ENCODE peak calls at places on chromosomes 4 and X, in seven cellular contexts. One of them, this sample, is unnamed.

GRCh38 chr4:185535818-185536729 is 767 bp upstream of the PDLIM3 start:
- DNase-seq in iris pigment epithelial cell: peak; percentile 56
- DNase-seq in Peyer's patch: peak; percentile 56
- DNase-seq in activated naive CD4-positive, alpha-beta T cell: no peak
- DNase-seq in HTR-8/SVneo: no peak
- DNase-seq in activated T-cell treated with anti-CD3 and anti-CD28 coated beads for 1 hour: no peak
- DNase-seq in GM23248: peak; percentile 45
- DNase-seq in this sample: peak; percentile 32

GRCh38 chrX:77448170-77448569 is 981 bp downstream of the FGF16 start:
- DNase-seq in HTR-8/SVneo: no peak
- DNase-seq in activated naive CD4-positive, alpha-beta T cell: no peak
- DNase-seq in iris pigment epithelial cell: no peak
- DNase-seq in Peyer's patch: no peak
- DNase-seq in GM23248: no peak
- DNase-seq in activated T-cell treated with anti-CD3 and anti-CD28 coated beads for 1 hour: no peak
- DNase-seq in this sample: no peak

GRCh38 chr4:67727124-67727850 is 26.3 kb upstream of the UBA6 start:
- DNase-seq in activated naive CD4-positive, alpha-beta T cell: no peak
- DNase-seq in HTR-8/SVneo: no peak
- DNase-seq in Peyer's patch: no peak
- DNase-seq in iris pigment epithelial cell: peak; percentile 93
- DNase-seq in GM23248: peak; percentile 81
- DNase-seq in activated T-cell treated with anti-CD3 and anti-CD28 coated beads for 1 hour: no peak
- DNase-seq in this sample: peak; percentile 63

GRCh38 chr4:42265782-42266602 is 113.5 kb upstream of the BEND4 start:
- DNase-seq in activated T-cell treated with anti-CD3 and anti-CD28 coated beads for 1 hour: no peak
- DNase-seq in HTR-8/SVneo: no peak
- DNase-seq in iris pigment epithelial cell: no peak
- DNase-seq in activated naive CD4-positive, alpha-beta T cell: no peak
- DNase-seq in Peyer's patch: no peak
- DNase-seq in GM23248: no peak
- DNase-seq in this sample: no peak

GRCh38 chrX:65575024-65575423 is 40.4 kb upstream of the LAS1L start:
- DNase-seq in activated T-cell treated with anti-CD3 and anti-CD28 coated beads for 1 hour: no peak
- DNase-seq in GM23248: peak; percentile 24
- DNase-seq in iris pigment epithelial cell: peak; percentile 9
- DNase-seq in HTR-8/SVneo: no peak
- DNase-seq in Peyer's patch: no peak
- DNase-seq in activated naive CD4-positive, alpha-beta T cell: no peak
- DNase-seq in this sample: no peak

GRCh38 chr4:124265701-124266100 is 446.8 kb downstream of the ANKRD50 start:
- DNase-seq in GM23248: peak; percentile 55
- DNase-seq in HTR-8/SVneo: no peak
- DNase-seq in activated T-cell treated with anti-CD3 and anti-CD28 coated beads for 1 hour: no peak
- DNase-seq in activated naive CD4-positive, alpha-beta T cell: no peak
- DNase-seq in Peyer's patch: no peak
- DNase-seq in iris pigment epithelial cell: peak; percentile 54
- DNase-seq in this sample: peak; percentile 30

GRCh38 chr4:114250439-114250891 is 271.0 kb upstream of the ARSJ start:
- DNase-seq in activated T-cell treated with anti-CD3 and anti-CD28 coated beads for 1 hour: no peak
- DNase-seq in HTR-8/SVneo: no peak
- DNase-seq in activated naive CD4-positive, alpha-beta T cell: no peak
- DNase-seq in iris pigment epithelial cell: peak; percentile 35
- DNase-seq in Peyer's patch: no peak
- DNase-seq in GM23248: no peak
- DNase-seq in this sample: no peak

GRCh38 chr4:39947415-39947814 is 30.3 kb downstream of the PDS5A start:
- DNase-seq in GM23248: no peak
- DNase-seq in iris pigment epithelial cell: no peak
- DNase-seq in activated naive CD4-positive, alpha-beta T cell: no peak
- DNase-seq in activated T-cell treated with anti-CD3 and anti-CD28 coated beads for 1 hour: no peak
- DNase-seq in Peyer's patch: no peak
- DNase-seq in HTR-8/SVneo: no peak
- DNase-seq in this sample: no peak

GRCh38 chrX:134144231-134144630 is 92.8 kb upstream of the CCDC160 start:
- DNase-seq in activated naive CD4-positive, alpha-beta T cell: no peak
- DNase-seq in activated T-cell treated with anti-CD3 and anti-CD28 coated beads for 1 hour: no peak
- DNase-seq in HTR-8/SVneo: no peak
- DNase-seq in Peyer's patch: no peak
- DNase-seq in iris pigment epithelial cell: peak; percentile 12
- DNase-seq in GM23248: peak; percentile 6
- DNase-seq in this sample: peak; percentile 4

GRCh38 chr4:40719008-40719623 is 30.6 kb upstream of the NSUN7 start:
- DNase-seq in iris pigment epithelial cell: peak; percentile 76
- DNase-seq in activated T-cell treated with anti-CD3 and anti-CD28 coated beads for 1 hour: no peak
- DNase-seq in activated naive CD4-positive, alpha-beta T cell: no peak
- DNase-seq in GM23248: peak; percentile 63
- DNase-seq in HTR-8/SVneo: peak; percentile 70
- DNase-seq in Peyer's patch: peak; percentile 59
- DNase-seq in this sample: peak; percentile 71

GRCh38 chr4:183999435-183999834 is 94.3 kb downstream of the STOX2 start:
- DNase-seq in Peyer's patch: no peak
- DNase-seq in GM23248: no peak
- DNase-seq in activated T-cell treated with anti-CD3 and anti-CD28 coated beads for 1 hour: no peak
- DNase-seq in HTR-8/SVneo: no peak
- DNase-seq in iris pigment epithelial cell: no peak
- DNase-seq in activated naive CD4-positive, alpha-beta T cell: no peak
- DNase-seq in this sample: no peak

GRCh38 chrX:126485371-126485770 is 67.2 kb downstream of the DCAF12L1 start:
- DNase-seq in iris pigment epithelial cell: no peak
- DNase-seq in activated T-cell treated with anti-CD3 and anti-CD28 coated beads for 1 hour: no peak
- DNase-seq in Peyer's patch: no peak
- DNase-seq in GM23248: no peak
- DNase-seq in activated naive CD4-positive, alpha-beta T cell: no peak
- DNase-seq in HTR-8/SVneo: peak; percentile 3
- DNase-seq in this sample: peak; percentile 10

GRCh38 chr4:3527914-3528876 is 4.0 kb downstream of the LRPAP1 start:
- DNase-seq in Peyer's patch: no peak
- DNase-seq in HTR-8/SVneo: no peak
- DNase-seq in iris pigment epithelial cell: no peak
- DNase-seq in activated T-cell treated with anti-CD3 and anti-CD28 coated beads for 1 hour: no peak
- DNase-seq in GM23248: no peak
- DNase-seq in activated naive CD4-positive, alpha-beta T cell: no peak
- DNase-seq in this sample: no peak

GRCh38 chr4:124596811-124597210 is 115.7 kb downstream of the ANKRD50 start:
- DNase-seq in activated T-cell treated with anti-CD3 and anti-CD28 coated beads for 1 hour: no peak
- DNase-seq in Peyer's patch: no peak
- DNase-seq in activated naive CD4-positive, alpha-beta T cell: no peak
- DNase-seq in HTR-8/SVneo: no peak
- DNase-seq in iris pigment epithelial cell: no peak
- DNase-seq in GM23248: no peak
- DNase-seq in this sample: no peak

GRCh38 chrX:129769467-129770154 is 10.1 kb upstream of the SASH3 start:
- DNase-seq in Peyer's patch: peak; percentile 90
- DNase-seq in activated naive CD4-positive, alpha-beta T cell: peak; percentile 11
- DNase-seq in GM23248: no peak
- DNase-seq in activated T-cell treated with anti-CD3 and anti-CD28 coated beads for 1 hour: peak; percentile 58
- DNase-seq in HTR-8/SVneo: no peak
- DNase-seq in iris pigment epithelial cell: no peak
- DNase-seq in this sample: peak; percentile 37

GRCh38 chrX:51336584-51336983 is 4.0 kb downstream of the NUDT10 start:
- DNase-seq in activated naive CD4-positive, alpha-beta T cell: no peak
- DNase-seq in activated T-cell treated with anti-CD3 and anti-CD28 coated beads for 1 hour: no peak
- DNase-seq in Peyer's patch: no peak
- DNase-seq in GM23248: peak; percentile 62
- DNase-seq in iris pigment epithelial cell: peak; percentile 49
- DNase-seq in HTR-8/SVneo: peak; percentile 1
- DNase-seq in this sample: peak; percentile 39

This sample was measured in astrocyte of the hippocampus.